ENCODE peak calls at places on chromosomes 16 and 17, in four cellular contexts. One of them, this sample, is unnamed.

GRCh38 chr17:69344939-69345338 is 18.0 kb upstream of the ABCA5 start:
- DNase-seq in HepG2: no peak
- DNase-seq in H1: no peak
- DNase-seq in GM12878: no peak
- DNase-seq in this sample: no peak

GRCh38 chr17:57114085-57114673 is 29.1 kb downstream of the AKAP1 start:
- DNase-seq in HepG2: peak; percentile 41
- DNase-seq in H1: peak; percentile 96
- DNase-seq in GM12878: no peak
- DNase-seq in this sample: peak; percentile 88

GRCh38 chr16:22008215-22009142 is 568 bp downstream of the MOSMO start:
- DNase-seq in HepG2: no peak
- DNase-seq in H1: peak; percentile 72
- DNase-seq in GM12878: no peak
- DNase-seq in this sample: no peak

GRCh38 chr17:48023408-48024148 is 14.0 kb downstream of the COPZ2 start:
- DNase-seq in HepG2: peak; percentile 50
- DNase-seq in H1: peak; percentile 93
- DNase-seq in GM12878: no peak
- DNase-seq in this sample: no peak

GRCh38 chr17:74230896-74231295 is 17.5 kb downstream of the TTYH2 start:
- DNase-seq in HepG2: no peak
- DNase-seq in H1: no peak
- DNase-seq in GM12878: no peak
- DNase-seq in this sample: no peak

GRCh38 chr17:4947010-4947410 is 1.3 kb downstream of the PFN1 start:
- DNase-seq in HepG2: no peak
- DNase-seq in H1: no peak
- DNase-seq in GM12878: no peak
- DNase-seq in this sample: no peak

GRCh38 chr16:79845734-79846135 is 245.2 kb upstream of the MAF start:
- DNase-seq in HepG2: no peak
- DNase-seq in H1: no peak
- DNase-seq in GM12878: no peak
- DNase-seq in this sample: no peak

GRCh38 chr17:43536236-43537088 is 9.7 kb downstream of the ETV4 start:
- DNase-seq in HepG2: no peak
- DNase-seq in H1: no peak
- DNase-seq in GM12878: no peak
- DNase-seq in this sample: no peak

DNA sequence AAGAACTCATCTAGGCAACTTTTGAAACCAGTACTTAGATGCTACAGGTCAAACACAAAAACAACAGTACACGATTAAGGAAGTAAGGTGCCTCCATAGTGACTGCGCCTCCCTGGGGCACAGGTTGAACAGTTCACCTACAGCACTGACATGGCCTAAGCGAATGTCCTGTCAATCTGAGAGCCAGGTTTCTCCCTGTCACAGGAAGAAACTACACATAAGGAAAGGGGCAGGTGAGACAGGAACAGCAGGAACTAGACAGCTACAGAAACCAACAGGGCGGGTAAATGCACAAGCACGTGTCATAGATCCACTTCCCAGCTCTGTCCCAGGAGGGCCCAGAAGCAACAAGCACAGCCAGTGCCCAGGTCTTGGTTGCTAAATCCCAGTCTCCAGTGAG is 8.0 kb upstream of the ARHGDIA start:
- DNase-seq in HepG2: no peak
- DNase-seq in H1: no peak
- DNase-seq in GM12878: no peak
- DNase-seq in this sample: no peak
- TF ChIP-seq SUZ12 in HepG2: no peak
- TF ChIP-seq SUZ12 in H1: no peak
- TF ChIP-seq SUZ12 in GM12878: no peak
- TF ChIP-seq SUZ12 in this sample: no peak

GRCh38 chr17:13266596-13266995 is 248.8 kb upstream of the ELAC2 start:
- DNase-seq in HepG2: no peak
- DNase-seq in H1: no peak
- DNase-seq in GM12878: no peak
- DNase-seq in this sample: no peak
- TF ChIP-seq SP1 in HepG2: no peak
- TF ChIP-seq SP1 in H1: no peak
- TF ChIP-seq SP1 in GM12878: no peak
- TF ChIP-seq SP1 in this sample: no peak

GRCh38 chr17:34220776-34221390 is 34.2 kb upstream of the CCL2 start:
- DNase-seq in HepG2: no peak
- DNase-seq in H1: no peak
- DNase-seq in GM12878: no peak
- DNase-seq in this sample: no peak
- TF ChIP-seq SUZ12 in HepG2: no peak
- TF ChIP-seq SUZ12 in H1: no peak
- TF ChIP-seq SUZ12 in GM12878: no peak
- TF ChIP-seq SUZ12 in this sample: no peak

DNA sequence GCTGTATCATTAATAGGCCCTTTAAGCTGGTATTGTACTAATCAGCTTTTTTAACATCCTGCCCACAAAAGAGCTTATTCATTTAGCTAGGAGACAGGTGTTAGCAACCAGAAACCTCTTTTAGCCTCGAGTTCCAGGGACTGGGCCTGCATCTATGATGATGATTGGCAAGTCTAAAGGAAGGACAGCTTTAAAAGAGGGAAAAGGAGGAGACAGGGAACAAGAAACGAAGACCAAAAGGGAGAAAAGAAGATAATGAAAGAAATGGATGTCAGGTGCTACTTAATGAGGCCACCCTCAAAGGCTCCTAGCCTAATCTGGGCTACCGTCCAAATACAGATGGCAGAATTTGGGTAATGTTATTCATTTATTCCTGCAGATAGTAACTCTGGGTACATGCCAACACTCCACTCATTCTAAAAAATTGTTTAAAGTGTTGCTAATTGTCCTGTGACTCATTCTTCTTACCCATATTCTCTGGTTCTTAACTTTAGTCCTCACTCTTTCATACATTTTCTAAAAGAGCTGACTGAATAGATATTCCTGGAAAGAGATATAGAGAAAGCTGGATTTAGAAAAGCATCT is 18.7 kb upstream of the RFFL start:
- DNase-seq in HepG2: peak; percentile 9
- DNase-seq in H1: no peak
- DNase-seq in GM12878: no peak
- DNase-seq in this sample: no peak
- TF ChIP-seq SP1 in HepG2: no peak
- TF ChIP-seq SP1 in H1: no peak
- TF ChIP-seq SP1 in GM12878: no peak
- TF ChIP-seq SP1 in this sample: no peak

DNA sequence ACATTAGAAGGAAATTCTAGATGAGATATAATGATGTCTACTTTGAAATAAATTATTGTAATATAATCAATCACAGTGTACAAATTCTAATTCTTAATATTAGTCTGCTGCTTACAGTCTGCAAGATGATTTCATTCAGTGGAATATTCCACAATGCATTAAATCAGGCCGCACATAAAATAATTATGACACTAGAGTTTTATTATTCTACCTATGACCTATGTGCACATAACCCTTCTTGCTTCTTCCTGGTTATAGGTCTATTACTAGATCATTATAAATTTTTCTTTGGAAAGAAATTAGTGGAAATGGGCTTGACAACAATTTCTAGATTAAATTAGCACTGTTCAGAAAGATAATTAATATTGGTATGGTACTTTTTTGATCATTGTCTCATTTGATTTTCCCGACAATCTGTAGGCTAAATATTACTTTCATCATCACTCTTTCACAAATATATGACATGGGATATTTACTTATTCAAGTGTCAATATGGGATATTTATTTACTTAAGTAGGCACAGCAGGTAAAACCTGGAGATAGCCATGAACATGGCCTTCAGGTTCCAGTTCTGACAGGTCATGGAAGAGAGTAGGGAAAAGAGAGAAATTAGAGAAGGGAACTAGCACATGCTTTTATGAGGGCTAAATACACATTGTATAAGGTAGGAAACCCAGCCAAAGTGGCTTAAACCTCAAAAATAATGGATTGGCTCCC is 476.4 kb downstream of the TOX3 start:
- DNase-seq in HepG2: no peak
- DNase-seq in H1: no peak
- DNase-seq in GM12878: no peak
- DNase-seq in this sample: no peak
- TF ChIP-seq SUZ12 in HepG2: no peak
- TF ChIP-seq SUZ12 in H1: no peak
- TF ChIP-seq SUZ12 in GM12878: no peak
- TF ChIP-seq SUZ12 in this sample: no peak

GRCh38 chr16:86016201-86016965 is 117.4 kb downstream of the IRF8 start:
- DNase-seq in HepG2: peak; percentile 47
- DNase-seq in H1: peak; percentile 55
- DNase-seq in GM12878: peak; percentile 59
- DNase-seq in this sample: peak; percentile 73

GRCh38 chr16:86020971-86021370 is 122.0 kb downstream of the IRF8 start:
- DNase-seq in HepG2: no peak
- DNase-seq in H1: no peak
- DNase-seq in GM12878: no peak
- DNase-seq in this sample: no peak

GRCh38 chr16:86015606-86016005 is 116.6 kb downstream of the IRF8 start:
- DNase-seq in HepG2: no peak
- DNase-seq in H1: no peak
- DNase-seq in GM12878: no peak
- DNase-seq in this sample: no peak

GRCh38 chr16:86019446-86020047 is 120.6 kb downstream of the IRF8 start:
- DNase-seq in HepG2: no peak
- DNase-seq in H1: peak; percentile 88
- DNase-seq in GM12878: no peak
- DNase-seq in this sample: peak; percentile 33

GRCh38 chr16:86018487-86018886 is 119.5 kb downstream of the IRF8 start:
- DNase-seq in HepG2: no peak
- DNase-seq in H1: no peak
- DNase-seq in GM12878: no peak
- DNase-seq in this sample: no peak
- TF ChIP-seq SP1 in HepG2: no peak
- TF ChIP-seq SP1 in H1: no peak
- TF ChIP-seq SP1 in GM12878: no peak
- TF ChIP-seq SP1 in this sample: no peak

GRCh38 chr17:80770881-80771611 is 220.6 kb upstream of the CHMP6 start:
- DNase-seq in HepG2: no peak
- DNase-seq in H1: no peak
- DNase-seq in GM12878: no peak
- DNase-seq in this sample: no peak

GRCh38 chr17:80774146-80774545 is 217.5 kb upstream of the CHMP6 start:
- DNase-seq in HepG2: no peak
- DNase-seq in H1: no peak
- DNase-seq in GM12878: no peak
- DNase-seq in this sample: no peak

GRCh38 chr17:80771612-80772005 is 220.0 kb upstream of the CHMP6 start:
- DNase-seq in HepG2: no peak
- DNase-seq in H1: no peak
- DNase-seq in GM12878: no peak
- DNase-seq in this sample: no peak

GRCh38 chr17:80773243-80773991 is 218.2 kb upstream of the CHMP6 start:
- DNase-seq in HepG2: no peak
- DNase-seq in H1: no peak
- DNase-seq in GM12878: no peak
- DNase-seq in this sample: peak; percentile 41

GRCh38 chr17:80772906-80773242 is 218.8 kb upstream of the CHMP6 start:
- DNase-seq in HepG2: no peak
- DNase-seq in H1: no peak
- DNase-seq in GM12878: no peak
- DNase-seq in this sample: no peak
- TF ChIP-seq SUZ12 in HepG2: no peak
- TF ChIP-seq SUZ12 in H1: no peak
- TF ChIP-seq SUZ12 in GM12878: no peak
- TF ChIP-seq SUZ12 in this sample: no peak